ENCODE peak calls at places on chromosomes 16 and 17, in eight cellular contexts. V is endothelial cell of umbilical vein, X is H1, L is HCT116, P is HepG2, U is K562, M is GM12878, D is SK-N-SH. G is an unnamed sample.

GRCh38 chr16:82995927-82996441 is 369.2 kb downstream of the CDH13 start:
- DNase-seq in P (no peak), M (no peak), V (peak; percentile 96), X (no peak), D (no peak), L (no peak), U (no peak), G (no peak)

GRCh38 chr17:20279631-20280030 is 187.7 kb downstream of the LGALS9B start:
- DNase-seq in U (no peak), V (no peak), M (no peak), L (no peak), D (no peak), X (no peak), P (no peak), G (no peak)

GRCh38 chr17:35214631-35215273 is 20.6 kb upstream of the SLC35G3 start:
- DNase-seq in U (no peak), X (no peak), V (no peak), M (peak; percentile 8), P (no peak), D (no peak), L (no peak), G (no peak)

GRCh38 chr17:38425744-38426143 is 2.5 kb upstream of the ARHGAP23 start:
- DNase-seq in D (no peak), P (no peak), L (no peak), X (no peak), V (peak; percentile 86), M (no peak), U (no peak), G (no peak)

GRCh38 chr16:19130852-19131808 is 17.4 kb downstream of the ITPRIPL2 start:
- DNase-seq in D (no peak), V (peak; percentile 61), P (no peak), L (no peak), M (no peak), U (no peak), X (no peak), G (peak; percentile 53)

GRCh38 chr16:281660-282249 is 1.2 kb upstream of the PDIA2 start:
- DNase-seq in V (no peak), P (no peak), U (no peak), X (no peak), D (no peak), L (no peak), M (no peak), G (no peak)

GRCh38 chr17:16178836-16179235 is 36.5 kb downstream of the NCOR1 start:
- DNase-seq in M (no peak), P (no peak), X (no peak), L (no peak), D (no peak), U (no peak), V (no peak), G (no peak)

GRCh38 chr17:72726936-72727335 is 365.6 kb downstream of the SLC39A11 start:
- DNase-seq in X (no peak), L (no peak), D (no peak), P (no peak), V (no peak), M (peak; percentile 61), U (no peak), G (no peak)

GRCh38 chr16:6888536-6888935 is 444.1 kb upstream of the RBFOX1 start:
- DNase-seq in L (no peak), M (no peak), V (no peak), U (no peak), P (no peak), D (no peak), X (no peak), G (no peak)

GRCh38 chr17:62627904-62628603 is 584 bp downstream of the MRC2 start:
- DNase-seq in L (no peak), U (peak; percentile 74), D (peak; percentile 91), X (no peak), M (no peak), P (no peak), V (peak; percentile 55), G (peak; percentile 30)

GRCh38 chr17:81305051-81305630 is 10.0 kb upstream of the SLC38A10 start:
- DNase-seq in P (no peak), L (no peak), D (no peak), X (no peak), U (no peak), M (no peak), V (no peak), G (no peak)

GRCh38 chr17:8341456-8341855 is 1.8 kb downstream of the ODF4 start:
- DNase-seq in D (no peak), P (no peak), V (no peak), U (no peak), M (no peak), L (no peak), X (no peak), G (peak; percentile 77)

GRCh38 chr17:55527520-55528118 is 16.4 kb upstream of the SMIM36 start:
- DNase-seq in V (peak; percentile 71), M (no peak), L (peak; percentile 42), X (peak; percentile 50), D (peak; percentile 74), U (no peak), P (peak; percentile 39), G (peak; percentile 75)

GRCh38 chr17:75260679-75261335 is 599 bp downstream of the GGA3 start:
- DNase-seq in D (peak; percentile 13), M (no peak), L (no peak), P (no peak), X (no peak), V (no peak), U (no peak), G (peak; percentile 56)

GRCh38 chr17:32349503-32349853 is 479 bp upstream of the ZNF207 start:
- DNase-seq in L (no peak), X (no peak), D (peak; percentile 27), U (no peak), M (no peak), P (no peak), V (no peak), G (peak; percentile 27)

GRCh38 chr16:21997693-21998480 is 3.0 kb downstream of the PDZD9 start:
- DNase-seq in L (no peak), D (no peak), U (no peak), P (no peak), X (no peak), M (no peak), V (peak; percentile 62), G (no peak)

GRCh38 chr16:35749253-35750141 is 2290.1 kb downstream of the TP53TG3F start:
- DNase-seq in L (no peak), V (no peak), P (no peak), U (no peak), D (peak; percentile 23), X (no peak), M (no peak), G (no peak)

GRCh38 chr16:87970206-87970605 is 19.0 kb downstream of the BANP start:
- DNase-seq in M (no peak), L (no peak), X (no peak), U (no peak), D (no peak), P (no peak), V (no peak), G (no peak)

GRCh38 chr16:87965973-87966667 is 14.9 kb downstream of the BANP start:
- DNase-seq in M (no peak), X (no peak), D (peak; percentile 82), V (peak; percentile 3), L (no peak), P (no peak), U (no peak), G (no peak)

GRCh38 chr16:87965417-87965816 is 14.2 kb downstream of the BANP start:
- DNase-seq in X (no peak), L (no peak), M (no peak), U (no peak), D (no peak), V (no peak), P (no peak), G (peak; percentile 55)

GRCh38 chr16:87966685-87967185 is 15.5 kb downstream of the BANP start:
- DNase-seq in U (no peak), V (peak; percentile 55), M (no peak), X (no peak), D (no peak), L (no peak), P (no peak), G (no peak)

GRCh38 chr16:87968541-87968940 is 17.3 kb downstream of the BANP start:
- DNase-seq in L (no peak), V (no peak), U (no peak), M (no peak), P (no peak), X (no peak), D (no peak), G (no peak)
- H2AFZ ChIP-seq in L (no peak overlapping the region), V (no peak overlapping the region), U (no peak overlapping the region), M (no peak overlapping the region), P (no peak overlapping the region), X (no peak overlapping the region), D (no peak overlapping the region), G (no peak overlapping the region)

DNA sequence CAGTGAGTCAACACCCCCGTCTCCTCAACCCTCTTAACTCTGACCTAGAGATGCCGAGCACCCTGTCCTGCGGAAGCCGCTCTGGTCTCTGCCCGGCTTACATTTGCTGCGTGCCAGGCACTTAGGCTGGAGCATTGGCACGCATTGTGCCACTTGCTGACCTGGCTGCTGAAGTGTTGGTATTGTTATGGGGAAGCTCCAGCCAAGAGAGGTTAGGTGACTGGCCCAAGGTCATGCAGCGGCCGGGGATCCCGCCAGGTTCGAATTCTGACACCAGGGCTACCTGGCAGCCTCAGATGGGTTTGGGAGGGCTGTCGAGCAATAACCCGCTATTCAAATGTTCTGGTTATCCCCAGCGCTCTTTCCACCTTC is 5.0 kb upstream of the HSD17B1 start:
- DNase-seq in X (no peak), M (no peak), P (no peak), D (no peak), L (no peak), U (no peak), V (no peak), G (no peak)
- H3K4me3 ChIP-seq in X (peak overlapping the region; percentile 31), M (no peak overlapping the region), P (no peak overlapping the region), D (no peak overlapping the region), L (no peak overlapping the region), U (no peak overlapping the region), V (no peak overlapping the region), G (peak overlapping the region; percentile 72)

GRCh38 chr16:48885456-48885855 is 275.5 kb upstream of the N4BP1 start:
- DNase-seq in L (no peak), M (no peak), P (no peak), V (no peak), D (peak; percentile 9), U (no peak), X (no peak), G (no peak)
- TF ChIP-seq POLR2AphosphoS5 in L (no peak), M (no peak), P (no peak), V (no peak), D (no peak), U (no peak), X (no peak), G (no peak)

GRCh38 chr16:88738167-88739084 is 32.1 kb downstream of the CTU2 start:
- DNase-seq in L (no peak), P (no peak), M (no peak), X (no peak), U (no peak), V (no peak), D (no peak), G (no peak)

GRCh38 chr16:88736496-88736895 is 30.2 kb downstream of the CTU2 start:
- DNase-seq in L (no peak), V (no peak), D (no peak), U (no peak), X (no peak), M (no peak), P (no peak), G (no peak)

GRCh38 chr16:88736088-88736487 is 29.8 kb downstream of the CTU2 start:
- DNase-seq in V (no peak), L (no peak), P (no peak), D (peak; percentile 63), U (no peak), X (no peak), M (no peak), G (no peak)

GRCh38 chr16:88739139-88739974 is 33.1 kb downstream of the CTU2 start:
- DNase-seq in D (no peak), L (no peak), U (no peak), X (no peak), P (no peak), M (no peak), V (no peak), G (no peak)

GRCh38 chr16:88737298-88738166 is 31.2 kb downstream of the CTU2 start:
- DNase-seq in U (peak; percentile 94), D (peak; percentile 94), M (peak; percentile 13), X (peak; percentile 88), P (peak; percentile 55), V (peak; percentile 50), L (peak; percentile 48), G (peak; percentile 77)
- H2AFZ ChIP-seq in U (no peak overlapping the region), D (no peak overlapping the region), M (no peak overlapping the region), X (no peak overlapping the region), P (no peak overlapping the region), V (no peak overlapping the region), L (no peak overlapping the region), G (peak overlapping the region; percentile 56)

G was measured in GM23338.